ENCODE peak calls at places on chromosome 6, in five cellular contexts. One of them, this sample, is unnamed.

GRCh38 chr6:105282801-105283585 is 103.2 kb upstream of the POPDC3 start:
- DNase-seq in Peyer's patch: no peak
- DNase-seq in transverse colon: no peak
- DNase-seq in endothelial cell of umbilical vein: no peak
- DNase-seq in ovary: no peak
- DNase-seq in this sample: no peak

GRCh38 chr6:30163090-30163917 is at the start of gene TRIM15:
- DNase-seq in ovary: no peak
- DNase-seq in endothelial cell of umbilical vein: no peak
- DNase-seq in transverse colon: peak; percentile 89
- DNase-seq in Peyer's patch: peak; percentile 91
- DNase-seq in this sample: no peak

GRCh38 chr6:73043446-73043845 is 181.8 kb downstream of the KHDC1L start:
- DNase-seq in endothelial cell of umbilical vein: no peak
- DNase-seq in transverse colon: no peak
- DNase-seq in Peyer's patch: no peak
- DNase-seq in ovary: no peak
- DNase-seq in this sample: no peak

GRCh38 chr6:130029163-130029562 is 10.8 kb downstream of the L3MBTL3 start:
- DNase-seq in transverse colon: no peak
- DNase-seq in endothelial cell of umbilical vein: no peak
- DNase-seq in ovary: no peak
- DNase-seq in Peyer's patch: no peak
- DNase-seq in this sample: no peak

GRCh38 chr6:82408952-82409421 is 45.4 kb downstream of the TPBG start:
- DNase-seq in transverse colon: no peak
- DNase-seq in ovary: no peak
- DNase-seq in endothelial cell of umbilical vein: no peak
- DNase-seq in Peyer's patch: no peak
- DNase-seq in this sample: no peak

GRCh38 chr6:157314705-157315321 is 8.5 kb downstream of the TMEM242 start:
- DNase-seq in transverse colon: no peak
- DNase-seq in Peyer's patch: no peak
- DNase-seq in endothelial cell of umbilical vein: peak; percentile 79
- DNase-seq in ovary: no peak
- DNase-seq in this sample: no peak

GRCh38 chr6:35736293-35736894 is 438 bp upstream of the ARMC12 start:
- DNase-seq in transverse colon: peak; percentile 89
- DNase-seq in ovary: peak; percentile 86
- DNase-seq in Peyer's patch: peak; percentile 95
- DNase-seq in endothelial cell of umbilical vein: peak; percentile 54
- DNase-seq in this sample: peak; percentile 89

GRCh38 chr6:105273589-105273988 is 93.8 kb upstream of the POPDC3 start:
- DNase-seq in transverse colon: no peak
- DNase-seq in ovary: no peak
- DNase-seq in Peyer's patch: no peak
- DNase-seq in endothelial cell of umbilical vein: no peak
- DNase-seq in this sample: no peak

GRCh38 chr6:151659212-151659611 is 148.3 kb upstream of the ESR1 start:
- DNase-seq in Peyer's patch: no peak
- DNase-seq in endothelial cell of umbilical vein: no peak
- DNase-seq in ovary: no peak
- DNase-seq in transverse colon: no peak
- DNase-seq in this sample: no peak

GRCh38 chr6:3016473-3017280 is 17.0 kb downstream of the NQO2 start:
- DNase-seq in endothelial cell of umbilical vein: no peak
- DNase-seq in Peyer's patch: no peak
- DNase-seq in transverse colon: no peak
- DNase-seq in ovary: no peak
- DNase-seq in this sample: no peak

GRCh38 chr6:52375780-52376556 is 14.0 kb downstream of the PAQR8 start:
- DNase-seq in ovary: no peak
- DNase-seq in transverse colon: no peak
- DNase-seq in endothelial cell of umbilical vein: no peak
- DNase-seq in Peyer's patch: no peak
- DNase-seq in this sample: no peak

GRCh38 chr6:143293526-143293925 is 157.0 kb downstream of the ADAT2 start:
- DNase-seq in ovary: no peak
- DNase-seq in endothelial cell of umbilical vein: no peak
- DNase-seq in Peyer's patch: no peak
- DNase-seq in transverse colon: no peak
- DNase-seq in this sample: no peak

GRCh38 chr6:158680441-158680840 is 30.6 kb downstream of the SYTL3 start:
- DNase-seq in endothelial cell of umbilical vein: no peak
- DNase-seq in transverse colon: no peak
- DNase-seq in Peyer's patch: no peak
- DNase-seq in ovary: no peak
- DNase-seq in this sample: no peak

DNA sequence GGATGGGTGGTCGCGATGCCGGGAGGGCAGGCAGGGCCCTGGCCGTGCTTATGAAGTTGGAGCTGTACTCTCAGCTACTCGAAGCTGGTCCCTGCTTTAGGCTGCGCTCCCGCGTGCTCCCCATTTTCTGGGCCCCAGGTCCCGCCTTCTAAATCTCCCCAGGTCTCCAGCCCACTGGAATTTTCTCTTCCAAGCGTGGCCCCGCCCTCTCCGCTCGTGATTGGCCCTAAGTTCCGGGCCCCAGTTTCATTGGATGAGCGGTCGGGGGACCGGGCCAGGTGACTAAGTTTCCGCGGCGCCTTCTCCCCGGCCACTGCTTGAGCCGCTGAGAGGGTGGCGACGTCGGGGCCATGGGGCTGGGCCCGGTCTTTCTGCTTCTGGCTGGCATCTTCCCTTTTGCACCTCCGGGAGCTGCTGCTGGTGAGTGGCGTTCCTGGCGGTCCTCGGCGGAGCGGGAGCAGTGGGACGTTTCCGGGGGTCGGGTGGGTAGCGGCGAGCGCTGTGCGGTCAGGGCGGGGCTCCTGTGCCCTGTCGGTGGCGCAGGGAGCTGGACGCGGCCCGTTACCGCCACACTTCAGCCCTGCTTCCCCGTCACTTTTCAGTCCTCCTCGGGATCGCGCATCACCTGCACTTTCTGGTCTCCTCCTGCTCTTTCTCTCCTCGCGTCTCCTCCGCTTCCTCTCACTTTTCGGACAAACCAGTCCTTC is at the start of gene MICA:
- DNase-seq in Peyer's patch: peak; percentile 95
- DNase-seq in endothelial cell of umbilical vein: peak; percentile 90
- DNase-seq in ovary: peak; percentile 88
- DNase-seq in transverse colon: peak; percentile 94
- DNase-seq in this sample: peak; percentile 96
- H3K4me1 ChIP-seq in Peyer's patch: peaks cover 10% of the 10 kb centered on the region
- H3K4me1 ChIP-seq in endothelial cell of umbilical vein: peaks cover 28% of the 10 kb centered on the region
- H3K4me1 ChIP-seq in ovary: peaks cover 16% of the 10 kb centered on the region
- H3K4me1 ChIP-seq in transverse colon: peaks cover 29% of the 10 kb centered on the region
- H3K4me1 ChIP-seq in this sample: peaks cover 63% of the 10 kb centered on the region

GRCh38 chr6:108179741-108180140 is 13.9 kb downstream of the NR2E1 start:
- DNase-seq in ovary: no peak
- DNase-seq in endothelial cell of umbilical vein: no peak
- DNase-seq in Peyer's patch: no peak
- DNase-seq in transverse colon: no peak
- DNase-seq in this sample: no peak

GRCh38 chr6:108174371-108175175 is 8.8 kb downstream of the NR2E1 start:
- DNase-seq in endothelial cell of umbilical vein: no peak
- DNase-seq in transverse colon: no peak
- DNase-seq in ovary: no peak
- DNase-seq in Peyer's patch: no peak
- DNase-seq in this sample: no peak

GRCh38 chr6:108175592-108176279 is 9.9 kb downstream of the NR2E1 start:
- DNase-seq in Peyer's patch: no peak
- DNase-seq in transverse colon: no peak
- DNase-seq in ovary: no peak
- DNase-seq in endothelial cell of umbilical vein: no peak
- DNase-seq in this sample: no peak

GRCh38 chr6:108175176-108175591 is 9.4 kb downstream of the NR2E1 start:
- DNase-seq in endothelial cell of umbilical vein: no peak
- DNase-seq in ovary: no peak
- DNase-seq in Peyer's patch: no peak
- DNase-seq in transverse colon: no peak
- DNase-seq in this sample: no peak

GRCh38 chr6:108176281-108177089 is 10.7 kb downstream of the NR2E1 start:
- DNase-seq in Peyer's patch: no peak
- DNase-seq in ovary: no peak
- DNase-seq in endothelial cell of umbilical vein: no peak
- DNase-seq in transverse colon: no peak
- DNase-seq in this sample: no peak
- H3K4me3 ChIP-seq in Peyer's patch: peak overlapping the region; percentile 49
- H3K4me3 ChIP-seq in ovary: no peak overlapping the region
- H3K4me3 ChIP-seq in endothelial cell of umbilical vein: no peak overlapping the region
- H3K4me3 ChIP-seq in transverse colon: peak overlapping the region; percentile 36
- H3K4me3 ChIP-seq in this sample: peak overlapping the region; percentile 31

GRCh38 chr6:136012948-136013347 is 161.4 kb downstream of the PDE7B start:
- DNase-seq in endothelial cell of umbilical vein: no peak
- DNase-seq in transverse colon: no peak
- DNase-seq in ovary: no peak
- DNase-seq in Peyer's patch: no peak
- DNase-seq in this sample: no peak

GRCh38 chr6:136012198-136012884 is 160.8 kb downstream of the PDE7B start:
- DNase-seq in endothelial cell of umbilical vein: peak; percentile 61
- DNase-seq in ovary: no peak
- DNase-seq in Peyer's patch: no peak
- DNase-seq in transverse colon: no peak
- DNase-seq in this sample: no peak

GRCh38 chr6:136014454-136015421 is 163.2 kb downstream of the PDE7B start:
- DNase-seq in transverse colon: no peak
- DNase-seq in ovary: peak; percentile 52
- DNase-seq in endothelial cell of umbilical vein: no peak
- DNase-seq in Peyer's patch: no peak
- DNase-seq in this sample: no peak

GRCh38 chr6:136015531-136015930 is 164.0 kb downstream of the PDE7B start:
- DNase-seq in endothelial cell of umbilical vein: no peak
- DNase-seq in ovary: no peak
- DNase-seq in Peyer's patch: no peak
- DNase-seq in transverse colon: no peak
- DNase-seq in this sample: no peak

DNA sequence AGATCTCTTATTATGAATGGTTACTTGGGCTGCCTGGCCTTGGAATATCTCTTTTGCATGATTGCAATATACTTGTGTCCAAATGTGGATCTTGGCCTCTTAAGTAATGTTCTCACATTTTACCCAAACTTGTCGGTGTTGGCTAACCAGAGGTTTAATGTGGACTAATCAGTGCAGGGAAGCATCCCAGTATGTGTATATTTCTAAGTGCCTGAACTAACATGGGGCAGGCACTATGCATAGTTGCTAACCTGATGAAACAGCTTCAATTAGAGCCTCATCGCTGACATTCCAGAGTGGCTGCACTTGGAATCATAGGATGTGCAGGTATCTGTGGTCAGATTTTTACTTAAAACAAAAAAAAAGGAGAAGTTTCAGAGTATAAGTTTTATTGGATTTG is 160.0 kb downstream of the PDE7B start:
- DNase-seq in transverse colon: no peak
- DNase-seq in Peyer's patch: no peak
- DNase-seq in ovary: no peak
- DNase-seq in endothelial cell of umbilical vein: no peak
- DNase-seq in this sample: no peak
- TF ChIP-seq POLR2A in transverse colon: no peak
- TF ChIP-seq POLR2A in Peyer's patch: no peak
- TF ChIP-seq POLR2A in ovary: no peak
- TF ChIP-seq POLR2A in endothelial cell of umbilical vein: no peak
- TF ChIP-seq POLR2A in this sample: no peak

GRCh38 chr6:21745543-21746337 is 152.2 kb downstream of the SOX4 start:
- DNase-seq in transverse colon: no peak
- DNase-seq in Peyer's patch: no peak
- DNase-seq in ovary: no peak
- DNase-seq in endothelial cell of umbilical vein: no peak
- DNase-seq in this sample: no peak
- H3K4me1 ChIP-seq in transverse colon: no peaks in the 10 kb centered on the region
- H3K4me1 ChIP-seq in Peyer's patch: no peaks in the 10 kb centered on the region
- H3K4me1 ChIP-seq in ovary: peaks cover 1% of the 10 kb centered on the region
- H3K4me1 ChIP-seq in endothelial cell of umbilical vein: peaks cover 24% of the 10 kb centered on the region
- H3K4me1 ChIP-seq in this sample: no peaks in the 10 kb centered on the region

GRCh38 chr6:115460913-115461312 is 599.8 kb downstream of the FRK start:
- DNase-seq in Peyer's patch: no peak
- DNase-seq in ovary: no peak
- DNase-seq in transverse colon: no peak
- DNase-seq in endothelial cell of umbilical vein: no peak
- DNase-seq in this sample: no peak

DNA sequence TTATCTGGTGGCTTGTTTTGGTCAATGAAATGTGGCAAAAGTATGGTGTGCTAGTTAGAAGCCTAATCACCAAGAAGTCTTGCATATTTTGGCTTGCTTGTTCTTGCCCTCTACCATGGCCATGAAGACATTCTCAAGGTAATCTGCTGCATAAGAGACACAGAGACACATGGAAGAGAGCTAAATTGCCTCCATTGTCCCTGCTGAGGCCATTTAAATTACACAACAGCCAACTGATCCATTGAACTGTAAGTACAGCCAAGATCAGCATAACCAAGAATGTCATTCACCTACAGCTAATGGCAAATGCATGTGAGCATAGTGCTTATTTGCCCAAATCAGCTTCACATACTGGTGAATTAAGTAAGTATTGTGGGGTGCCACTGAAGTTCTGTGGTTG is 603.8 kb downstream of the FRK start:
- DNase-seq in transverse colon: no peak
- DNase-seq in endothelial cell of umbilical vein: no peak
- DNase-seq in ovary: no peak
- DNase-seq in Peyer's patch: no peak
- DNase-seq in this sample: no peak
- H3K4me3 ChIP-seq in transverse colon: no peak overlapping the region
- H3K4me3 ChIP-seq in endothelial cell of umbilical vein: no peak overlapping the region
- H3K4me3 ChIP-seq in ovary: no peak overlapping the region
- H3K4me3 ChIP-seq in Peyer's patch: no peak overlapping the region
- H3K4me3 ChIP-seq in this sample: no peak overlapping the region

GRCh38 chr6:166956444-166957086 is at the start of gene RNASET2:
- DNase-seq in Peyer's patch: peak; percentile 100
- DNase-seq in endothelial cell of umbilical vein: peak; percentile 91
- DNase-seq in transverse colon: peak; percentile 100
- DNase-seq in ovary: peak; percentile 99
- DNase-seq in this sample: peak; percentile 98
- TF ChIP-seq POLR2A in Peyer's patch: peak; percentile 89
- TF ChIP-seq POLR2A in endothelial cell of umbilical vein: peak; percentile 20
- TF ChIP-seq POLR2A in transverse colon: peak; percentile 92
- TF ChIP-seq POLR2A in ovary: peak; percentile 56
- TF ChIP-seq POLR2A in this sample: no peak

DNA sequence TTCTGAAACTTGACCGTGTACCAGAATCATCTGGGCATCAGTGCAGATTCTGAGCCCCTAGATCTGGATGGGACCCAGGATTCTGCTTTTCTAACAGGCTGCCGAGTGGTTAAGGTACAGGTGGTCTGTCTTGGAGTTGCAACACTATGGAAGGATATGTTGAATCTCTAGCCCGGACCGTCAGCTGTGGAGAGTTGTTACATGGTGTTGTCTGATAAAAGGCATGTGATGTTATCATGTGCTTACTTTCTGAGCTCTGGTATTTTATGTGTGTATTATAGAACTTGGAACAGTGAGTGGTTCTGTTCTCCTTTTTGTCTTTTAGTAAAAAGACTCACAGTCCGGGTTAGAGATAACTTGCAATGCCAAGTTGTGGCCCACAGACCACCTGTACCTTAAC is 123.0 kb downstream of the JARID2 start:
- DNase-seq in transverse colon: no peak
- DNase-seq in endothelial cell of umbilical vein: no peak
- DNase-seq in Peyer's patch: no peak
- DNase-seq in ovary: no peak
- DNase-seq in this sample: no peak
- H3K4me1 ChIP-seq in transverse colon: peaks cover 3% of the 10 kb centered on the region
- H3K4me1 ChIP-seq in endothelial cell of umbilical vein: no peaks in the 10 kb centered on the region
- H3K4me1 ChIP-seq in Peyer's patch: peaks cover 2% of the 10 kb centered on the region
- H3K4me1 ChIP-seq in ovary: peaks cover 15% of the 10 kb centered on the region
- H3K4me1 ChIP-seq in this sample: peaks cover 71% of the 10 kb centered on the region

GRCh38 chr6:122049341-122049740 is 350.1 kb upstream of the HSF2 start:
- DNase-seq in endothelial cell of umbilical vein: no peak
- DNase-seq in Peyer's patch: no peak
- DNase-seq in ovary: peak; percentile 41
- DNase-seq in transverse colon: no peak
- DNase-seq in this sample: no peak
- H3K4me3 ChIP-seq in endothelial cell of umbilical vein: no peak overlapping the region
- H3K4me3 ChIP-seq in Peyer's patch: no peak overlapping the region
- H3K4me3 ChIP-seq in ovary: no peak overlapping the region
- H3K4me3 ChIP-seq in transverse colon: no peak overlapping the region
- H3K4me3 ChIP-seq in this sample: peak overlapping the region; percentile 20

This sample was measured in suprapubic skin.